ENCODE peak calls at places on chromosomes 3 and 15, in six cellular contexts. X is mammary epithelial cell, F is stomach, S is Peyer's patch, Y is GM23338, H is tibial artery. Q is an unnamed sample. For H3K27me3, the result is how much of the 10 kb centered on the place peaks cover.

GRCh38 chr3:154967090-154967489 is 113.0 kb upstream of the MME start:
- DNase-seq in X (no peak), F (no peak), S (no peak), Y (no peak), H (no peak), Q (no peak)

GRCh38 chr15:42483677-42484076 is 7.3 kb downstream of the ZNF106 start:
- DNase-seq in X (no peak), F (no peak), S (no peak), Y (no peak), H (no peak), Q (no peak)

GRCh38 chr3:4678320-4678719 is 185.2 kb downstream of the ITPR1 start:
- DNase-seq in X (no peak), F (no peak), S (no peak), Y (no peak), H (no peak), Q (no peak)

GRCh38 chr3:70982274-70982673 is 601.3 kb downstream of the FOXP1 start:
- DNase-seq in X (no peak), F (no peak), S (no peak), Y (no peak), H (no peak), Q (no peak)

GRCh38 chr3:46715507-46716175 is 2.0 kb downstream of the PRSS50 start:
- DNase-seq in X (no peak), F (peak), S (peak), Y (no peak), H (no peak), Q (no peak)

GRCh38 chr15:40273428-40273827 is 9.4 kb downstream of the ANKRD63 start:
- DNase-seq in X (no peak), F (no peak), S (no peak), Y (no peak), H (no peak), Q (no peak)

GRCh38 chr3:10551821-10552630 is 46.6 kb upstream of the ATP2B2 start:
- DNase-seq in X (peak), F (no peak), S (no peak), Y (no peak), H (peak), Q (peak)

GRCh38 chr3:155106059-155106458 is 25.9 kb downstream of the MME start:
- DNase-seq in X (no peak), F (no peak), S (no peak), Y (no peak), H (no peak), Q (no peak)

GRCh38 chr3:64859625-64860590 is 172.1 kb upstream of the ADAMTS9 start:
- DNase-seq in X (no peak), F (no peak), S (no peak), Y (no peak), H (no peak), Q (no peak)

GRCh38 chr3:48440590-48440958 is 517 bp downstream of the TMA7 start:
- DNase-seq in X (no peak), F (no peak), S (no peak), Y (peak), H (no peak), Q (no peak)

GRCh38 chr3:30518201-30518864 is 88.1 kb upstream of the TGFBR2 start:
- DNase-seq in X (no peak), F (peak), S (no peak), Y (no peak), H (peak), Q (no peak)

GRCh38 chr3:36993326-36994283 is at the start of gene MLH1:
- DNase-seq in X (peak), F (peak), S (peak), Y (peak), H (peak), Q (peak)

GRCh38 chr3:130242850-130243569 is 102.5 kb upstream of the COL6A5 start:
- DNase-seq in X (peak), F (no peak), S (no peak), Y (no peak), H (no peak), Q (no peak)

GRCh38 chr3:58411036-58411435 is 22.6 kb downstream of the PDHB start:
- DNase-seq in X (peak), F (no peak), S (no peak), Y (no peak), H (no peak), Q (no peak)

GRCh38 chr15:98896802-98897732 is 110.5 kb downstream of the PGPEP1L start:
- DNase-seq in X (peak), F (no peak), S (no peak), Y (no peak), H (no peak), Q (no peak)

GRCh38 chr15:62417444-62417843 is 252.4 kb upstream of the C2CD4B start:
- DNase-seq in X (no peak), F (no peak), S (no peak), Y (no peak), H (no peak), Q (no peak)

GRCh38 chr3:72560857-72561675 is 287.2 kb downstream of the SHQ1 start:
- DNase-seq in X (peak), F (no peak), S (no peak), Y (peak), H (no peak), Q (no peak)

GRCh38 chr15:29570121-29570930 is 251.9 kb downstream of the TJP1 start:
- DNase-seq in X (no peak), F (no peak), S (peak), Y (peak), H (no peak), Q (no peak)

GRCh38 chr3:64209866-64210609 is 15.2 kb downstream of the PRICKLE2 start:
- DNase-seq in X (peak), F (peak), S (no peak), Y (no peak), H (peak), Q (no peak)

GRCh38 chr15:34951993-34952392 is 17.5 kb downstream of the AQR start:
- DNase-seq in X (no peak), F (no peak), S (no peak), Y (no peak), H (no peak), Q (no peak)

GRCh38 chr3:43584043-43584826 is 37.6 kb downstream of the ANO10 start:
- DNase-seq in X (peak), F (no peak), S (no peak), Y (no peak), H (no peak), Q (no peak)

GRCh38 chr3:197468866-197469382 is 86.8 kb downstream of the BDH1 start:
- DNase-seq in X (no peak), F (peak), S (peak), Y (no peak), H (no peak), Q (no peak)

GRCh38 chr3:129897026-129897425 is 3.5 kb upstream of the TMCC1 start:
- DNase-seq in X (peak), F (no peak), S (no peak), Y (no peak), H (no peak), Q (no peak)

GRCh38 chr3:96101013-96101412 is 713.4 kb upstream of the EPHA6 start:
- DNase-seq in X (no peak), F (no peak), S (no peak), Y (peak), H (no peak), Q (no peak)

GRCh38 chr15:40414816-40415215 is 9.2 kb downstream of the IVD start:
- DNase-seq in X (no peak), F (no peak), S (no peak), Y (no peak), H (no peak), Q (no peak)

GRCh38 chr3:114214542-114215341 is 22.6 kb downstream of the ZNF80 start:
- DNase-seq in X (no peak), F (no peak), S (no peak), Y (peak), H (no peak), Q (peak)

GRCh38 chr3:24520101-24520495 is 25.4 kb upstream of the THRB start:
- DNase-seq in X (no peak), F (no peak), S (no peak), Y (no peak), H (no peak), Q (no peak)
- H3K27ac ChIP-seq in X (no peak), F (no peak), S (no peak), Y (no peak), H (no peak), Q (no peak)

GRCh38 chr3:107657971-107658370 is 135.2 kb downstream of the BBX start:
- DNase-seq in X (peak), F (no peak), S (no peak), Y (no peak), H (no peak), Q (no peak)

GRCh38 chr3:107662109-107662477 is 139.3 kb downstream of the BBX start:
- DNase-seq in X (peak), F (no peak), S (no peak), Y (no peak), H (peak), Q (no peak)

GRCh38 chr3:107662586-107662985 is 139.8 kb downstream of the BBX start:
- DNase-seq in X (no peak), F (no peak), S (no peak), Y (no peak), H (no peak), Q (no peak)

GRCh38 chr3:107661447-107662108 is 138.8 kb downstream of the BBX start:
- DNase-seq in X (no peak), F (no peak), S (no peak), Y (no peak), H (no peak), Q (no peak)

GRCh38 chr3:107660316-107660976 is 137.7 kb downstream of the BBX start:
- DNase-seq in X (no peak), F (no peak), S (no peak), Y (no peak), H (no peak), Q (no peak)
- TF ChIP-seq CTCF in X (peak), F (no peak), S (peak), Y (peak), H (peak), Q (peak)

GRCh38 chr3:183766107-183766506 is 59.3 kb downstream of the MAP6D1 start:
- DNase-seq in X (no peak), F (no peak), S (no peak), Y (no peak), H (no peak), Q (no peak)
- H3K27me3 ChIP-seq in X (under half), F (under half), S (under half), Y (under half), H (under half), Q (under half)

GRCh38 chr3:174465177-174465576 is 394.0 kb upstream of the NAALADL2 start:
- DNase-seq in X (no peak), F (no peak), S (no peak), Y (no peak), H (no peak), Q (no peak)
- H3K27ac ChIP-seq in X (no peak), F (no peak), S (no peak), Y (no peak), H (no peak), Q (no peak)

GRCh38 chr15:68631621-68632051 is 52.8 kb downstream of the CORO2B start:
- DNase-seq in X (no peak), F (no peak), S (peak), Y (peak), H (no peak), Q (no peak)
- TF ChIP-seq CTCF in X (no peak), F (no peak), S (no peak), Y (peak), H (no peak), Q (no peak)

GRCh38 chr15:78312551-78312950 is 13.1 kb upstream of the SKIC8 start:
- DNase-seq in X (no peak), F (no peak), S (no peak), Y (no peak), H (no peak), Q (no peak)

GRCh38 chr15:78311292-78311691 is 11.9 kb upstream of the SKIC8 start:
- DNase-seq in X (no peak), F (no peak), S (no peak), Y (no peak), H (no peak), Q (no peak)

GRCh38 chr15:78314181-78314581 is 14.8 kb upstream of the SKIC8 start:
- DNase-seq in X (no peak), F (no peak), S (no peak), Y (no peak), H (no peak), Q (no peak)

GRCh38 chr15:78312956-78313355 is 13.5 kb upstream of the SKIC8 start:
- DNase-seq in X (no peak), F (no peak), S (no peak), Y (no peak), H (no peak), Q (no peak)

GRCh38 chr15:78313383-78313782 is 14.0 kb upstream of the SKIC8 start:
- DNase-seq in X (no peak), F (no peak), S (no peak), Y (no peak), H (no peak), Q (no peak)
- H3K27me3 ChIP-seq in X (under half), F (under half), S (under half), Y (under half), H (under half), Q (under half)

GRCh38 chr15:23574742-23575141 is 9.3 kb downstream of the MKRN3 start:
- DNase-seq in X (no peak), F (no peak), S (no peak), Y (peak), H (no peak), Q (no peak)

GRCh38 chr15:23570466-23570865 is 5.0 kb downstream of the MKRN3 start:
- DNase-seq in X (no peak), F (no peak), S (no peak), Y (peak), H (no peak), Q (no peak)

GRCh38 chr15:23576034-23576433 is 10.6 kb downstream of the MKRN3 start:
- DNase-seq in X (no peak), F (no peak), S (no peak), Y (no peak), H (no peak), Q (no peak)

GRCh38 chr15:23569513-23569912 is 4.0 kb downstream of the MKRN3 start:
- DNase-seq in X (no peak), F (no peak), S (no peak), Y (no peak), H (no peak), Q (no peak)

GRCh38 chr15:23572844-23573243 is 7.4 kb downstream of the MKRN3 start:
- DNase-seq in X (no peak), F (no peak), S (no peak), Y (no peak), H (no peak), Q (no peak)
- H3K27ac ChIP-seq in X (no peak), F (no peak), S (no peak), Y (no peak), H (no peak), Q (no peak)

GRCh38 chr3:195195321-195196209 is 75.4 kb downstream of the XXYLT1 start:
- DNase-seq in X (no peak), F (no peak), S (no peak), Y (peak), H (no peak), Q (no peak)
- TF ChIP-seq CTCF in X (no peak), F (no peak), S (no peak), Y (no peak), H (no peak), Q (no peak)